ENCODE peak calls at places on chromosome 11, in nine cellular contexts. T is stimulated activated CD4-positive, alpha-beta T cell treated with anti-CD3 and anti-CD28 coated beads, Interleukin-15, amount 100 ng/mL, for 24 hours; I is mesenteric fat pad; Y is NCI-H345; U is H1; C is fibroblast of the aortic adventitia; Q is vagina; L is left ventricle myocardium inferior; V is sigmoid colon. N is an unnamed sample.

GRCh38 chr11:10155793-10156490 is 138.1 kb downstream of the SBF2 start:
- DNase-seq in T (no peak), I (no peak), Y (no peak), U (no peak), C (no peak), Q (no peak), L (no peak), V (no peak), N (no peak)

GRCh38 chr11:96054870-96055705 is 131.2 kb upstream of the MTMR2 start:
- DNase-seq in T (no peak), I (no peak), Y (peak; percentile 70), U (no peak), C (peak; percentile 67), Q (no peak), L (no peak), V (no peak), N (no peak)

GRCh38 chr11:503179-503981 is 3.7 kb downstream of the RNH1 start:
- DNase-seq in T (peak; percentile 55), I (peak; percentile 89), Y (no peak), U (no peak), C (peak; percentile 90), Q (no peak), L (peak; percentile 59), V (peak; percentile 84), N (peak; percentile 83)

GRCh38 chr11:69654660-69655478 is 13.9 kb downstream of the CCND1 start:
- DNase-seq in T (no peak), I (no peak), Y (peak; percentile 44), U (peak; percentile 50), C (no peak), Q (no peak), L (no peak), V (peak; percentile 57), N (no peak)

GRCh38 chr11:111918390-111919256 is at the start of gene C11orf52:
- DNase-seq in T (no peak), I (no peak), Y (peak; percentile 97), U (peak; percentile 69), C (no peak), Q (no peak), L (no peak), V (no peak), N (no peak)

GRCh38 chr11:9568854-9569587 is 4.4 kb upstream of the WEE1 start:
- DNase-seq in T (no peak), I (no peak), Y (peak; percentile 76), U (no peak), C (peak; percentile 93), Q (no peak), L (peak; percentile 44), V (peak; percentile 83), N (no peak)

GRCh38 chr11:45751430-45751829 is 53.5 kb upstream of the SLC35C1 start:
- DNase-seq in T (no peak), I (no peak), Y (no peak), U (peak; percentile 51), C (no peak), Q (no peak), L (no peak), V (no peak), N (no peak)

GRCh38 chr11:1458340-1459218 is 28.0 kb downstream of the MOB2 start:
- DNase-seq in T (no peak), I (no peak), Y (peak; percentile 34), U (no peak), C (no peak), Q (no peak), L (peak; percentile 54), V (peak; percentile 96), N (no peak)

GRCh38 chr11:66956689-66957290 is 1.4 kb downstream of the PC start:
- DNase-seq in T (no peak), I (no peak), Y (peak; percentile 4), U (no peak), C (peak; percentile 58), Q (no peak), L (no peak), V (peak; percentile 70), N (no peak)

GRCh38 chr11:27012254-27012921 is 18.5 kb downstream of the FIBIN start:
- DNase-seq in T (no peak), I (no peak), Y (no peak), U (no peak), C (peak; percentile 78), Q (no peak), L (no peak), V (no peak), N (no peak)

GRCh38 chr11:46391186-46391577 is 394 bp downstream of the CHRM4 start:
- DNase-seq in T (no peak), I (no peak), Y (no peak), U (peak; percentile 63), C (no peak), Q (no peak), L (no peak), V (no peak), N (no peak)

GRCh38 chr11:10657308-10658271 is 36.0 kb downstream of the IRAG1 start:
- DNase-seq in T (peak; percentile 14), I (no peak), Y (no peak), U (no peak), C (peak; percentile 85), Q (no peak), L (no peak), V (peak; percentile 69), N (no peak)

GRCh38 chr11:120182357-120182756 is 28.5 kb upstream of the OAF start:
- DNase-seq in T (no peak), I (peak; percentile 77), Y (no peak), U (peak; percentile 33), C (no peak), Q (peak; percentile 77), L (no peak), V (peak; percentile 28), N (no peak)

GRCh38 chr11:698493-699115 is 3.0 kb downstream of the TMEM80 start:
- DNase-seq in T (no peak), I (no peak), Y (no peak), U (no peak), C (no peak), Q (no peak), L (no peak), V (no peak), N (no peak)

GRCh38 chr11:94142308-94143277 is 14.0 kb downstream of the PANX1 start:
- DNase-seq in T (no peak), I (no peak), Y (peak; percentile 73), U (no peak), C (peak; percentile 14), Q (no peak), L (no peak), V (no peak), N (no peak)

GRCh38 chr11:68905421-68906360 is 2.0 kb downstream of the IGHMBP2 start:
- DNase-seq in T (no peak), I (no peak), Y (no peak), U (no peak), C (no peak), Q (no peak), L (no peak), V (peak; percentile 61), N (no peak)

GRCh38 chr11:12817681-12818332 is 143.6 kb downstream of the TEAD1 start:
- DNase-seq in T (no peak), I (no peak), Y (no peak), U (no peak), C (no peak), Q (no peak), L (no peak), V (no peak), N (no peak)

GRCh38 chr11:30798547-30799236 is 212.5 kb upstream of the MPPED2 start:
- DNase-seq in T (no peak), I (no peak), Y (no peak), U (no peak), C (no peak), Q (no peak), L (no peak), V (no peak), N (no peak)

GRCh38 chr11:105071060-105071732 is 26.1 kb upstream of the CARD16 start:
- DNase-seq in T (peak; percentile 6), I (no peak), Y (no peak), U (no peak), C (no peak), Q (no peak), L (no peak), V (no peak), N (no peak)

GRCh38 chr11:13826505-13827278 is 135.8 kb upstream of the SPON1 start:
- DNase-seq in T (no peak), I (no peak), Y (no peak), U (no peak), C (peak; percentile 12), Q (no peak), L (no peak), V (no peak), N (no peak)

GRCh38 chr11:133916790-133917440 is 39.9 kb downstream of the IGSF9B start:
- DNase-seq in T (no peak), I (no peak), Y (no peak), U (no peak), C (no peak), Q (no peak), L (no peak), V (no peak), N (no peak)

GRCh38 chr11:69278091-69278867 is 15.7 kb upstream of the MYEOV start:
- DNase-seq in T (no peak), I (no peak), Y (no peak), U (no peak), C (no peak), Q (no peak), L (no peak), V (no peak), N (peak; percentile 39)

GRCh38 chr11:1459219-1459575 is 27.4 kb downstream of the MOB2 start:
- DNase-seq in T (no peak), I (no peak), Y (no peak), U (no peak), C (no peak), Q (no peak), L (no peak), V (no peak), N (no peak)

GRCh38 chr11:108223449-108224149 is 732 bp downstream of the ATM start:
- DNase-seq in T (peak; percentile 27), I (no peak), Y (no peak), U (no peak), C (peak; percentile 19), Q (no peak), L (no peak), V (no peak), N (no peak)

GRCh38 chr11:20131744-20132666 is 28.3 kb downstream of the DBX1 start:
- DNase-seq in T (peak; percentile 62), I (no peak), Y (no peak), U (peak; percentile 85), C (peak; percentile 73), Q (no peak), L (peak; percentile 59), V (peak; percentile 85), N (peak; percentile 82)

GRCh38 chr11:68411501-68411991 is 49.0 kb upstream of the PPP6R3 start:
- DNase-seq in T (no peak), I (no peak), Y (peak; percentile 56), U (no peak), C (no peak), Q (no peak), L (no peak), V (no peak), N (peak; percentile 63)

GRCh38 chr11:77909277-77909676 is 85.2 kb downstream of the INTS4 start:
- DNase-seq in T (no peak), I (no peak), Y (no peak), U (no peak), C (no peak), Q (no peak), L (no peak), V (no peak), N (no peak)

GRCh38 chr11:102451693-102452460 is 688 bp downstream of the TMEM123 start:
- DNase-seq in T (peak; percentile 83), I (no peak), Y (peak; percentile 61), U (peak; percentile 72), C (peak; percentile 42), Q (no peak), L (peak; percentile 70), V (peak; percentile 83), N (peak; percentile 88)

GRCh38 chr11:118226781-118227180 is 2.0 kb upstream of the JAML start:
- DNase-seq in T (no peak), I (no peak), Y (no peak), U (no peak), C (no peak), Q (no peak), L (no peak), V (no peak), N (no peak)

GRCh38 chr11:76293189-76293631 is 86.9 kb upstream of the WNT11 start:
- DNase-seq in T (peak; percentile 51), I (no peak), Y (no peak), U (no peak), C (no peak), Q (no peak), L (no peak), V (no peak), N (peak; percentile 30)

GRCh38 chr11:22775248-22775647 is 54.4 kb downstream of the SVIP start:
- DNase-seq in T (no peak), I (no peak), Y (no peak), U (no peak), C (no peak), Q (no peak), L (no peak), V (no peak), N (no peak)

N was measured in Right ventricle myocardium inferior.